ENCODE peak calls at places on chromosomes 1 and 21, in eight cellular contexts. One of them, this sample, is unnamed.

GRCh38 chr1:213689260-213689659 is 298.5 kb upstream of the PROX1 start:
- DNase-seq in neural crest cell: no peak
- DNase-seq in AG10803: no peak
- DNase-seq in stimulated activated CD4-positive, alpha-beta T cell treated with anti-CD3 and anti-CD28 coated beads, TNF-alpha, amount 100 ng/mL, for 1 hour: no peak
- DNase-seq in iPS-NIHi11: no peak
- DNase-seq in activated effector memory CD4-positive, alpha-beta T cell treated with Interleukin-2 at 50 U/mL for 16 hours: no peak
- DNase-seq in left cardiac atrium: no peak
- DNase-seq in aorta: no peak
- DNase-seq in this sample: no peak

GRCh38 chr1:151988405-151988851 is 5.2 kb downstream of the S100A10 start:
- DNase-seq in neural crest cell: no peak
- DNase-seq in AG10803: peak
- DNase-seq in stimulated activated CD4-positive, alpha-beta T cell treated with anti-CD3 and anti-CD28 coated beads, TNF-alpha, amount 100 ng/mL, for 1 hour: no peak
- DNase-seq in iPS-NIHi11: no peak
- DNase-seq in activated effector memory CD4-positive, alpha-beta T cell treated with Interleukin-2 at 50 U/mL for 16 hours: no peak
- DNase-seq in left cardiac atrium: no peak
- DNase-seq in aorta: no peak
- DNase-seq in this sample: no peak

GRCh38 chr1:239386453-239387303 is at the start of gene CHRM3:
- DNase-seq in neural crest cell: peak
- DNase-seq in AG10803: no peak
- DNase-seq in stimulated activated CD4-positive, alpha-beta T cell treated with anti-CD3 and anti-CD28 coated beads, TNF-alpha, amount 100 ng/mL, for 1 hour: no peak
- DNase-seq in iPS-NIHi11: peak
- DNase-seq in activated effector memory CD4-positive, alpha-beta T cell treated with Interleukin-2 at 50 U/mL for 16 hours: no peak
- DNase-seq in left cardiac atrium: peak
- DNase-seq in aorta: peak
- DNase-seq in this sample: peak

GRCh38 chr21:42513985-42514882 is 582 bp downstream of the SLC37A1 start:
- DNase-seq in neural crest cell: peak
- DNase-seq in AG10803: no peak
- DNase-seq in stimulated activated CD4-positive, alpha-beta T cell treated with anti-CD3 and anti-CD28 coated beads, TNF-alpha, amount 100 ng/mL, for 1 hour: peak
- DNase-seq in iPS-NIHi11: peak
- DNase-seq in activated effector memory CD4-positive, alpha-beta T cell treated with Interleukin-2 at 50 U/mL for 16 hours: peak
- DNase-seq in left cardiac atrium: peak
- DNase-seq in aorta: peak
- DNase-seq in this sample: peak

GRCh38 chr1:163257763-163258162 is 55.0 kb upstream of the RGS5 start:
- DNase-seq in neural crest cell: no peak
- DNase-seq in AG10803: no peak
- DNase-seq in stimulated activated CD4-positive, alpha-beta T cell treated with anti-CD3 and anti-CD28 coated beads, TNF-alpha, amount 100 ng/mL, for 1 hour: no peak
- DNase-seq in iPS-NIHi11: no peak
- DNase-seq in activated effector memory CD4-positive, alpha-beta T cell treated with Interleukin-2 at 50 U/mL for 16 hours: no peak
- DNase-seq in left cardiac atrium: no peak
- DNase-seq in aorta: no peak
- DNase-seq in this sample: no peak

GRCh38 chr1:42365118-42365517 is 15.5 kb upstream of the RIMKLA start:
- DNase-seq in neural crest cell: no peak
- DNase-seq in AG10803: no peak
- DNase-seq in stimulated activated CD4-positive, alpha-beta T cell treated with anti-CD3 and anti-CD28 coated beads, TNF-alpha, amount 100 ng/mL, for 1 hour: no peak
- DNase-seq in iPS-NIHi11: no peak
- DNase-seq in activated effector memory CD4-positive, alpha-beta T cell treated with Interleukin-2 at 50 U/mL for 16 hours: no peak
- DNase-seq in left cardiac atrium: no peak
- DNase-seq in aorta: no peak
- DNase-seq in this sample: no peak

GRCh38 chr1:102100666-102101065 is 103.9 kb upstream of the OLFM3 start:
- DNase-seq in neural crest cell: no peak
- DNase-seq in AG10803: no peak
- DNase-seq in stimulated activated CD4-positive, alpha-beta T cell treated with anti-CD3 and anti-CD28 coated beads, TNF-alpha, amount 100 ng/mL, for 1 hour: no peak
- DNase-seq in iPS-NIHi11: no peak
- DNase-seq in activated effector memory CD4-positive, alpha-beta T cell treated with Interleukin-2 at 50 U/mL for 16 hours: no peak
- DNase-seq in left cardiac atrium: no peak
- DNase-seq in aorta: no peak
- DNase-seq in this sample: no peak

GRCh38 chr1:219345953-219346352 is 172.3 kb downstream of the LYPLAL1 start:
- DNase-seq in neural crest cell: no peak
- DNase-seq in AG10803: no peak
- DNase-seq in stimulated activated CD4-positive, alpha-beta T cell treated with anti-CD3 and anti-CD28 coated beads, TNF-alpha, amount 100 ng/mL, for 1 hour: no peak
- DNase-seq in iPS-NIHi11: no peak
- DNase-seq in activated effector memory CD4-positive, alpha-beta T cell treated with Interleukin-2 at 50 U/mL for 16 hours: no peak
- DNase-seq in left cardiac atrium: no peak
- DNase-seq in aorta: no peak
- DNase-seq in this sample: no peak

GRCh38 chr1:197799271-197799670 is 24.0 kb upstream of the DENND1B start:
- DNase-seq in neural crest cell: no peak
- DNase-seq in AG10803: peak
- DNase-seq in stimulated activated CD4-positive, alpha-beta T cell treated with anti-CD3 and anti-CD28 coated beads, TNF-alpha, amount 100 ng/mL, for 1 hour: no peak
- DNase-seq in iPS-NIHi11: no peak
- DNase-seq in activated effector memory CD4-positive, alpha-beta T cell treated with Interleukin-2 at 50 U/mL for 16 hours: no peak
- DNase-seq in left cardiac atrium: no peak
- DNase-seq in aorta: no peak
- DNase-seq in this sample: no peak

GRCh38 chr1:26132128-26132824 is 20.7 kb downstream of the PDIK1L start:
- DNase-seq in neural crest cell: no peak
- DNase-seq in AG10803: no peak
- DNase-seq in stimulated activated CD4-positive, alpha-beta T cell treated with anti-CD3 and anti-CD28 coated beads, TNF-alpha, amount 100 ng/mL, for 1 hour: no peak
- DNase-seq in iPS-NIHi11: peak
- DNase-seq in activated effector memory CD4-positive, alpha-beta T cell treated with Interleukin-2 at 50 U/mL for 16 hours: no peak
- DNase-seq in left cardiac atrium: no peak
- DNase-seq in aorta: no peak
- DNase-seq in this sample: no peak

GRCh38 chr1:9101510-9102146 is 27.3 kb downstream of the GPR157 start:
- DNase-seq in neural crest cell: peak
- DNase-seq in AG10803: peak
- DNase-seq in stimulated activated CD4-positive, alpha-beta T cell treated with anti-CD3 and anti-CD28 coated beads, TNF-alpha, amount 100 ng/mL, for 1 hour: no peak
- DNase-seq in iPS-NIHi11: peak
- DNase-seq in activated effector memory CD4-positive, alpha-beta T cell treated with Interleukin-2 at 50 U/mL for 16 hours: no peak
- DNase-seq in left cardiac atrium: no peak
- DNase-seq in aorta: no peak
- DNase-seq in this sample: peak

GRCh38 chr1:25167269-25168192 is 64.8 kb downstream of the SYF2 start:
- DNase-seq in neural crest cell: peak
- DNase-seq in AG10803: no peak
- DNase-seq in stimulated activated CD4-positive, alpha-beta T cell treated with anti-CD3 and anti-CD28 coated beads, TNF-alpha, amount 100 ng/mL, for 1 hour: no peak
- DNase-seq in iPS-NIHi11: no peak
- DNase-seq in activated effector memory CD4-positive, alpha-beta T cell treated with Interleukin-2 at 50 U/mL for 16 hours: no peak
- DNase-seq in left cardiac atrium: no peak
- DNase-seq in aorta: no peak
- DNase-seq in this sample: no peak

GRCh38 chr1:212254853-212255363 is 30.3 kb upstream of the PPP2R5A start:
- DNase-seq in neural crest cell: no peak
- DNase-seq in AG10803: peak
- DNase-seq in stimulated activated CD4-positive, alpha-beta T cell treated with anti-CD3 and anti-CD28 coated beads, TNF-alpha, amount 100 ng/mL, for 1 hour: no peak
- DNase-seq in iPS-NIHi11: no peak
- DNase-seq in activated effector memory CD4-positive, alpha-beta T cell treated with Interleukin-2 at 50 U/mL for 16 hours: no peak
- DNase-seq in left cardiac atrium: no peak
- DNase-seq in aorta: no peak
- DNase-seq in this sample: peak

GRCh38 chr1:12148160-12148957 is 18.4 kb upstream of the TNFRSF1B start:
- DNase-seq in neural crest cell: no peak
- DNase-seq in AG10803: no peak
- DNase-seq in stimulated activated CD4-positive, alpha-beta T cell treated with anti-CD3 and anti-CD28 coated beads, TNF-alpha, amount 100 ng/mL, for 1 hour: no peak
- DNase-seq in iPS-NIHi11: no peak
- DNase-seq in activated effector memory CD4-positive, alpha-beta T cell treated with Interleukin-2 at 50 U/mL for 16 hours: no peak
- DNase-seq in left cardiac atrium: no peak
- DNase-seq in aorta: no peak
- DNase-seq in this sample: no peak

GRCh38 chr1:77548285-77548684 is 134.2 kb downstream of the ZZZ3 start:
- DNase-seq in neural crest cell: no peak
- DNase-seq in AG10803: no peak
- DNase-seq in stimulated activated CD4-positive, alpha-beta T cell treated with anti-CD3 and anti-CD28 coated beads, TNF-alpha, amount 100 ng/mL, for 1 hour: no peak
- DNase-seq in iPS-NIHi11: no peak
- DNase-seq in activated effector memory CD4-positive, alpha-beta T cell treated with Interleukin-2 at 50 U/mL for 16 hours: no peak
- DNase-seq in left cardiac atrium: no peak
- DNase-seq in aorta: no peak
- DNase-seq in this sample: no peak

GRCh38 chr1:201020647-201021332 is 2.7 kb downstream of the KIF21B start:
- DNase-seq in neural crest cell: no peak
- DNase-seq in AG10803: no peak
- DNase-seq in stimulated activated CD4-positive, alpha-beta T cell treated with anti-CD3 and anti-CD28 coated beads, TNF-alpha, amount 100 ng/mL, for 1 hour: no peak
- DNase-seq in iPS-NIHi11: peak
- DNase-seq in activated effector memory CD4-positive, alpha-beta T cell treated with Interleukin-2 at 50 U/mL for 16 hours: no peak
- DNase-seq in left cardiac atrium: no peak
- DNase-seq in aorta: no peak
- DNase-seq in this sample: peak

GRCh38 chr1:52635321-52636089 is 2.5 kb downstream of the SHISAL2A start:
- DNase-seq in neural crest cell: no peak
- DNase-seq in AG10803: no peak
- DNase-seq in stimulated activated CD4-positive, alpha-beta T cell treated with anti-CD3 and anti-CD28 coated beads, TNF-alpha, amount 100 ng/mL, for 1 hour: no peak
- DNase-seq in iPS-NIHi11: no peak
- DNase-seq in activated effector memory CD4-positive, alpha-beta T cell treated with Interleukin-2 at 50 U/mL for 16 hours: no peak
- DNase-seq in left cardiac atrium: no peak
- DNase-seq in aorta: no peak
- DNase-seq in this sample: no peak

GRCh38 chr21:41947596-41948403 is 6.0 kb downstream of the C2CD2 start:
- DNase-seq in neural crest cell: no peak
- DNase-seq in AG10803: peak
- DNase-seq in stimulated activated CD4-positive, alpha-beta T cell treated with anti-CD3 and anti-CD28 coated beads, TNF-alpha, amount 100 ng/mL, for 1 hour: no peak
- DNase-seq in iPS-NIHi11: no peak
- DNase-seq in activated effector memory CD4-positive, alpha-beta T cell treated with Interleukin-2 at 50 U/mL for 16 hours: no peak
- DNase-seq in left cardiac atrium: peak
- DNase-seq in aorta: peak
- DNase-seq in this sample: no peak

GRCh38 chr1:179586107-179586823 is 5.4 kb upstream of the TDRD5 start:
- DNase-seq in neural crest cell: peak
- DNase-seq in AG10803: peak
- DNase-seq in stimulated activated CD4-positive, alpha-beta T cell treated with anti-CD3 and anti-CD28 coated beads, TNF-alpha, amount 100 ng/mL, for 1 hour: no peak
- DNase-seq in iPS-NIHi11: peak
- DNase-seq in activated effector memory CD4-positive, alpha-beta T cell treated with Interleukin-2 at 50 U/mL for 16 hours: no peak
- DNase-seq in left cardiac atrium: peak
- DNase-seq in aorta: peak
- DNase-seq in this sample: peak

GRCh38 chr1:212229654-212230053 is 55.6 kb upstream of the PPP2R5A start:
- DNase-seq in neural crest cell: no peak
- DNase-seq in AG10803: peak
- DNase-seq in stimulated activated CD4-positive, alpha-beta T cell treated with anti-CD3 and anti-CD28 coated beads, TNF-alpha, amount 100 ng/mL, for 1 hour: no peak
- DNase-seq in iPS-NIHi11: no peak
- DNase-seq in activated effector memory CD4-positive, alpha-beta T cell treated with Interleukin-2 at 50 U/mL for 16 hours: no peak
- DNase-seq in left cardiac atrium: no peak
- DNase-seq in aorta: no peak
- DNase-seq in this sample: no peak

GRCh38 chr1:175675017-175675416 is 68.4 kb downstream of the TNR start:
- DNase-seq in neural crest cell: no peak
- DNase-seq in AG10803: no peak
- DNase-seq in stimulated activated CD4-positive, alpha-beta T cell treated with anti-CD3 and anti-CD28 coated beads, TNF-alpha, amount 100 ng/mL, for 1 hour: no peak
- DNase-seq in iPS-NIHi11: no peak
- DNase-seq in activated effector memory CD4-positive, alpha-beta T cell treated with Interleukin-2 at 50 U/mL for 16 hours: no peak
- DNase-seq in left cardiac atrium: no peak
- DNase-seq in aorta: no peak
- DNase-seq in this sample: no peak

GRCh38 chr1:91583326-91583755 is 82.7 kb downstream of the CDC7 start:
- DNase-seq in neural crest cell: no peak
- DNase-seq in AG10803: peak
- DNase-seq in stimulated activated CD4-positive, alpha-beta T cell treated with anti-CD3 and anti-CD28 coated beads, TNF-alpha, amount 100 ng/mL, for 1 hour: no peak
- DNase-seq in iPS-NIHi11: no peak
- DNase-seq in activated effector memory CD4-positive, alpha-beta T cell treated with Interleukin-2 at 50 U/mL for 16 hours: no peak
- DNase-seq in left cardiac atrium: no peak
- DNase-seq in aorta: no peak
- DNase-seq in this sample: no peak

GRCh38 chr1:198269352-198269940 is 112.6 kb downstream of the NEK7 start:
- DNase-seq in neural crest cell: no peak
- DNase-seq in AG10803: no peak
- DNase-seq in stimulated activated CD4-positive, alpha-beta T cell treated with anti-CD3 and anti-CD28 coated beads, TNF-alpha, amount 100 ng/mL, for 1 hour: no peak
- DNase-seq in iPS-NIHi11: no peak
- DNase-seq in activated effector memory CD4-positive, alpha-beta T cell treated with Interleukin-2 at 50 U/mL for 16 hours: no peak
- DNase-seq in left cardiac atrium: no peak
- DNase-seq in aorta: no peak
- DNase-seq in this sample: no peak

GRCh38 chr21:27040738-27041137 is 73.8 kb upstream of the ADAMTS5 start:
- DNase-seq in neural crest cell: no peak
- DNase-seq in AG10803: no peak
- DNase-seq in stimulated activated CD4-positive, alpha-beta T cell treated with anti-CD3 and anti-CD28 coated beads, TNF-alpha, amount 100 ng/mL, for 1 hour: no peak
- DNase-seq in iPS-NIHi11: no peak
- DNase-seq in activated effector memory CD4-positive, alpha-beta T cell treated with Interleukin-2 at 50 U/mL for 16 hours: no peak
- DNase-seq in left cardiac atrium: no peak
- DNase-seq in aorta: no peak
- DNase-seq in this sample: no peak

GRCh38 chr1:163090321-163090945 is 21.3 kb downstream of the RGS4 start:
- DNase-seq in neural crest cell: no peak
- DNase-seq in AG10803: peak
- DNase-seq in stimulated activated CD4-positive, alpha-beta T cell treated with anti-CD3 and anti-CD28 coated beads, TNF-alpha, amount 100 ng/mL, for 1 hour: no peak
- DNase-seq in iPS-NIHi11: no peak
- DNase-seq in activated effector memory CD4-positive, alpha-beta T cell treated with Interleukin-2 at 50 U/mL for 16 hours: no peak
- DNase-seq in left cardiac atrium: no peak
- DNase-seq in aorta: no peak
- DNase-seq in this sample: no peak

GRCh38 chr1:59638172-59638800 is 176.5 kb upstream of the HOOK1 start:
- DNase-seq in neural crest cell: peak
- DNase-seq in AG10803: peak
- DNase-seq in stimulated activated CD4-positive, alpha-beta T cell treated with anti-CD3 and anti-CD28 coated beads, TNF-alpha, amount 100 ng/mL, for 1 hour: no peak
- DNase-seq in iPS-NIHi11: peak
- DNase-seq in activated effector memory CD4-positive, alpha-beta T cell treated with Interleukin-2 at 50 U/mL for 16 hours: no peak
- DNase-seq in left cardiac atrium: no peak
- DNase-seq in aorta: no peak
- DNase-seq in this sample: no peak

GRCh38 chr1:34354367-34354766 is 177.7 kb downstream of the C1orf94 start:
- DNase-seq in neural crest cell: no peak
- DNase-seq in AG10803: no peak
- DNase-seq in stimulated activated CD4-positive, alpha-beta T cell treated with anti-CD3 and anti-CD28 coated beads, TNF-alpha, amount 100 ng/mL, for 1 hour: no peak
- DNase-seq in iPS-NIHi11: peak
- DNase-seq in activated effector memory CD4-positive, alpha-beta T cell treated with Interleukin-2 at 50 U/mL for 16 hours: no peak
- DNase-seq in left cardiac atrium: no peak
- DNase-seq in aorta: no peak
- DNase-seq in this sample: no peak

GRCh38 chr1:110235181-110235838 is 25.2 kb downstream of the KCNC4 start:
- DNase-seq in neural crest cell: no peak
- DNase-seq in AG10803: no peak
- DNase-seq in stimulated activated CD4-positive, alpha-beta T cell treated with anti-CD3 and anti-CD28 coated beads, TNF-alpha, amount 100 ng/mL, for 1 hour: no peak
- DNase-seq in iPS-NIHi11: no peak
- DNase-seq in activated effector memory CD4-positive, alpha-beta T cell treated with Interleukin-2 at 50 U/mL for 16 hours: no peak
- DNase-seq in left cardiac atrium: peak
- DNase-seq in aorta: no peak
- DNase-seq in this sample: no peak

GRCh38 chr1:37047487-37047886 is 13.2 kb upstream of the GRIK3 start:
- DNase-seq in neural crest cell: no peak
- DNase-seq in AG10803: no peak
- DNase-seq in stimulated activated CD4-positive, alpha-beta T cell treated with anti-CD3 and anti-CD28 coated beads, TNF-alpha, amount 100 ng/mL, for 1 hour: no peak
- DNase-seq in iPS-NIHi11: no peak
- DNase-seq in activated effector memory CD4-positive, alpha-beta T cell treated with Interleukin-2 at 50 U/mL for 16 hours: no peak
- DNase-seq in left cardiac atrium: no peak
- DNase-seq in aorta: no peak
- DNase-seq in this sample: no peak

GRCh38 chr1:214476958-214477870 is 74.2 kb downstream of the PTPN14 start:
- DNase-seq in neural crest cell: no peak
- DNase-seq in AG10803: peak
- DNase-seq in stimulated activated CD4-positive, alpha-beta T cell treated with anti-CD3 and anti-CD28 coated beads, TNF-alpha, amount 100 ng/mL, for 1 hour: no peak
- DNase-seq in iPS-NIHi11: no peak
- DNase-seq in activated effector memory CD4-positive, alpha-beta T cell treated with Interleukin-2 at 50 U/mL for 16 hours: no peak
- DNase-seq in left cardiac atrium: no peak
- DNase-seq in aorta: no peak
- DNase-seq in this sample: no peak

GRCh38 chr1:238950786-238951185 is 435.6 kb upstream of the CHRM3 start:
- DNase-seq in neural crest cell: no peak
- DNase-seq in AG10803: no peak
- DNase-seq in stimulated activated CD4-positive, alpha-beta T cell treated with anti-CD3 and anti-CD28 coated beads, TNF-alpha, amount 100 ng/mL, for 1 hour: no peak
- DNase-seq in iPS-NIHi11: no peak
- DNase-seq in activated effector memory CD4-positive, alpha-beta T cell treated with Interleukin-2 at 50 U/mL for 16 hours: no peak
- DNase-seq in left cardiac atrium: no peak
- DNase-seq in aorta: no peak
- DNase-seq in this sample: no peak

GRCh38 chr1:2204384-2205190 is 10.0 kb upstream of the FAAP20 start:
- DNase-seq in neural crest cell: peak
- DNase-seq in AG10803: peak
- DNase-seq in stimulated activated CD4-positive, alpha-beta T cell treated with anti-CD3 and anti-CD28 coated beads, TNF-alpha, amount 100 ng/mL, for 1 hour: no peak
- DNase-seq in iPS-NIHi11: peak
- DNase-seq in activated effector memory CD4-positive, alpha-beta T cell treated with Interleukin-2 at 50 U/mL for 16 hours: no peak
- DNase-seq in left cardiac atrium: peak
- DNase-seq in aorta: peak
- DNase-seq in this sample: peak

GRCh38 chr1:63321788-63322247 is 549 bp upstream of the FOXD3 start:
- DNase-seq in neural crest cell: no peak
- DNase-seq in AG10803: no peak
- DNase-seq in stimulated activated CD4-positive, alpha-beta T cell treated with anti-CD3 and anti-CD28 coated beads, TNF-alpha, amount 100 ng/mL, for 1 hour: no peak
- DNase-seq in iPS-NIHi11: peak
- DNase-seq in activated effector memory CD4-positive, alpha-beta T cell treated with Interleukin-2 at 50 U/mL for 16 hours: no peak
- DNase-seq in left cardiac atrium: no peak
- DNase-seq in aorta: no peak
- DNase-seq in this sample: no peak

GRCh38 chr1:56081151-56081550 is 498.2 kb downstream of the PLPP3 start:
- DNase-seq in neural crest cell: no peak
- DNase-seq in AG10803: peak
- DNase-seq in stimulated activated CD4-positive, alpha-beta T cell treated with anti-CD3 and anti-CD28 coated beads, TNF-alpha, amount 100 ng/mL, for 1 hour: no peak
- DNase-seq in iPS-NIHi11: no peak
- DNase-seq in activated effector memory CD4-positive, alpha-beta T cell treated with Interleukin-2 at 50 U/mL for 16 hours: no peak
- DNase-seq in left cardiac atrium: peak
- DNase-seq in aorta: peak
- DNase-seq in this sample: no peak